ENCODE peak calls at places on chromosome 11, in ten cellular contexts. T is CD4-positive, alpha-beta T cell; L is EH; I is HFFc6; S is NCI-H2081; N is IMR-90; D is HTR-8/SVneo; Z is NCI-H1694 treated with DMSO at 0.1 percent for 48 hours; G is kidney glomerular epithelial cell; F is ovary. Y is an unnamed sample.

GRCh38 chr11:63737718-63738117 is 30.9 kb downstream of the ZFTA start:
- DNase-seq in I (no peak), Z (no peak), D (no peak), S (no peak), F (no peak), L (no peak), G (no peak), T (no peak), N (no peak), Y (no peak)

GRCh38 chr11:70668204-70669202 is 270.2 kb downstream of the CTTN start:
- DNase-seq in L (no peak), F (no peak), T (no peak), S (no peak), G (no peak), D (no peak), I (no peak), Z (no peak), N (peak; percentile 38), Y (no peak)

GRCh38 chr11:134052395-134052987 is 16.4 kb upstream of the JAM3 start:
- DNase-seq in G (no peak), L (no peak), F (no peak), T (no peak), N (peak; percentile 22), I (no peak), S (no peak), Z (no peak), D (no peak), Y (no peak)

GRCh38 chr11:9142732-9143131 is 51.3 kb upstream of the SCUBE2 start:
- DNase-seq in G (no peak), S (no peak), T (no peak), D (no peak), N (no peak), F (no peak), Z (no peak), I (no peak), L (no peak), Y (no peak)

GRCh38 chr11:12042215-12042676 is 33.8 kb upstream of the DKK3 start:
- DNase-seq in N (peak; percentile 99), F (no peak), S (no peak), Z (no peak), T (no peak), L (peak; percentile 99), I (peak; percentile 98), G (peak; percentile 100), D (peak; percentile 78), Y (peak; percentile 98)

GRCh38 chr11:88338223-88338661 is 706 bp upstream of the CTSC start:
- DNase-seq in I (peak; percentile 29), Z (no peak), L (peak; percentile 76), G (peak; percentile 57), F (peak; percentile 22), N (peak; percentile 84), S (no peak), D (peak; percentile 44), T (no peak), Y (peak; percentile 88)

GRCh38 chr11:126114486-126115252 is 52.0 kb upstream of the CDON start:
- DNase-seq in N (peak; percentile 21), D (no peak), G (no peak), T (no peak), S (no peak), L (no peak), Z (peak; percentile 65), I (no peak), F (no peak), Y (no peak)

GRCh38 chr11:118313242-118313641 is 8.7 kb downstream of the CD3E start:
- DNase-seq in I (no peak), G (no peak), S (no peak), F (no peak), Z (no peak), D (no peak), N (no peak), L (peak; percentile 2), T (no peak), Y (no peak)

GRCh38 chr11:96050435-96051182 is 126.7 kb upstream of the MTMR2 start:
- DNase-seq in S (no peak), D (no peak), Z (no peak), I (peak; percentile 78), T (no peak), F (no peak), N (peak; percentile 86), G (peak; percentile 14), L (peak; percentile 72), Y (peak; percentile 60)

GRCh38 chr11:109808569-109808968 is 284.6 kb upstream of the ZC3H12C start:
- DNase-seq in F (no peak), T (no peak), G (no peak), D (no peak), I (no peak), S (no peak), Z (no peak), N (peak; percentile 51), L (no peak), Y (peak; percentile 58)

GRCh38 chr11:17552392-17553248 is 5.6 kb downstream of the OTOG start:
- DNase-seq in G (no peak), T (no peak), S (no peak), N (peak; percentile 14), D (no peak), F (no peak), Z (no peak), I (no peak), L (no peak), Y (no peak)

GRCh38 chr11:12137938-12138731 is 27.7 kb downstream of the MICAL2 start:
- DNase-seq in D (no peak), S (no peak), I (peak; percentile 98), T (no peak), L (peak; percentile 98), Z (no peak), G (peak; percentile 95), F (no peak), N (peak; percentile 98), Y (peak; percentile 82)

GRCh38 chr11:76119779-76120178 is 86.5 kb downstream of the WNT11 start:
- DNase-seq in T (no peak), L (no peak), D (no peak), G (no peak), F (no peak), Z (no peak), N (no peak), I (no peak), S (no peak), Y (peak; percentile 28)

GRCh38 chr11:104443387-104443786 is 279.4 kb upstream of the PDGFD start:
- DNase-seq in G (no peak), D (no peak), N (no peak), I (no peak), S (no peak), Z (no peak), F (no peak), T (no peak), L (no peak), Y (no peak)